ENCODE peak calls at places on chromosomes 11 and 22, in five cellular contexts. One of them, this sample, is unnamed.

GRCh38 chr11:130400793-130401483 is 27.5 kb downstream of the ADAMTS8 start:
- DNase-seq in A549: no peak
- DNase-seq in heart left ventricle: peak
- DNase-seq in NB4: peak
- DNase-seq in right lobe of liver: no peak
- DNase-seq in this sample: no peak

GRCh38 chr11:70080763-70081162 is 2.6 kb downstream of the ANO1 start:
- DNase-seq in A549: peak
- DNase-seq in heart left ventricle: no peak
- DNase-seq in NB4: no peak
- DNase-seq in right lobe of liver: no peak
- DNase-seq in this sample: no peak

GRCh38 chr11:56845121-56845732 is 96.7 kb upstream of the OR9G4 start:
- DNase-seq in A549: no peak
- DNase-seq in heart left ventricle: no peak
- DNase-seq in NB4: no peak
- DNase-seq in right lobe of liver: no peak
- DNase-seq in this sample: no peak

GRCh38 chr11:86800076-86800955 is at the start of gene PRSS23:
- DNase-seq in A549: peak
- DNase-seq in heart left ventricle: peak
- DNase-seq in NB4: no peak
- DNase-seq in right lobe of liver: peak
- DNase-seq in this sample: peak

GRCh38 chr11:34356918-34357645 is 728 bp downstream of the ABTB2 start:
- DNase-seq in A549: peak
- DNase-seq in heart left ventricle: peak
- DNase-seq in NB4: peak
- DNase-seq in right lobe of liver: peak
- DNase-seq in this sample: peak

GRCh38 chr22:36331912-36332622 is 55.7 kb downstream of the MYH9 start:
- DNase-seq in A549: no peak
- DNase-seq in heart left ventricle: peak
- DNase-seq in NB4: peak
- DNase-seq in right lobe of liver: peak
- DNase-seq in this sample: peak

GRCh38 chr11:71456294-71456693 is 3.3 kb downstream of the NADSYN1 start:
- DNase-seq in A549: no peak
- DNase-seq in heart left ventricle: no peak
- DNase-seq in NB4: no peak
- DNase-seq in right lobe of liver: peak
- DNase-seq in this sample: no peak

GRCh38 chr11:108246885-108247284 is 24.0 kb downstream of the ATM start:
- DNase-seq in A549: no peak
- DNase-seq in heart left ventricle: no peak
- DNase-seq in NB4: no peak
- DNase-seq in right lobe of liver: no peak
- DNase-seq in this sample: no peak

GRCh38 chr22:26990503-26991189 is 333.3 kb downstream of the MIAT start:
- DNase-seq in A549: no peak
- DNase-seq in heart left ventricle: no peak
- DNase-seq in NB4: no peak
- DNase-seq in right lobe of liver: no peak
- DNase-seq in this sample: no peak

GRCh38 chr11:28169816-28170215 is 61.6 kb downstream of the METTL15 start:
- DNase-seq in A549: no peak
- DNase-seq in heart left ventricle: no peak
- DNase-seq in NB4: peak
- DNase-seq in right lobe of liver: no peak
- DNase-seq in this sample: no peak

GRCh38 chr22:48345631-48346030 is 1482.0 kb downstream of the BRD1 start:
- DNase-seq in A549: no peak
- DNase-seq in heart left ventricle: no peak
- DNase-seq in NB4: no peak
- DNase-seq in right lobe of liver: no peak
- DNase-seq in this sample: no peak

GRCh38 chr22:26568207-26568706 is 21.7 kb downstream of the TPST2 start:
- DNase-seq in A549: no peak
- DNase-seq in heart left ventricle: no peak
- DNase-seq in NB4: peak
- DNase-seq in right lobe of liver: no peak
- DNase-seq in this sample: no peak

GRCh38 chr22:36986242-36986821 is 32.9 kb downstream of the TST start:
- DNase-seq in A549: peak
- DNase-seq in heart left ventricle: no peak
- DNase-seq in NB4: peak
- DNase-seq in right lobe of liver: no peak
- DNase-seq in this sample: peak

GRCh38 chr22:36289406-36289870 is 36.5 kb downstream of the APOL1 start:
- DNase-seq in A549: no peak
- DNase-seq in heart left ventricle: no peak
- DNase-seq in NB4: no peak
- DNase-seq in right lobe of liver: no peak
- DNase-seq in this sample: no peak

GRCh38 chr22:42269407-42270177 is 861 bp downstream of the TCF20 start:
- DNase-seq in A549: peak
- DNase-seq in heart left ventricle: peak
- DNase-seq in NB4: peak
- DNase-seq in right lobe of liver: peak
- DNase-seq in this sample: peak

GRCh38 chr11:32225491-32226285 is 134.8 kb downstream of the RCN1 start:
- DNase-seq in A549: no peak
- DNase-seq in heart left ventricle: no peak
- DNase-seq in NB4: no peak
- DNase-seq in right lobe of liver: no peak
- DNase-seq in this sample: no peak

GRCh38 chr22:49793296-49793695 is 34.4 kb downstream of the BRD1 start:
- DNase-seq in A549: no peak
- DNase-seq in heart left ventricle: no peak
- DNase-seq in NB4: no peak
- DNase-seq in right lobe of liver: no peak
- DNase-seq in this sample: no peak

GRCh38 chr11:72736452-72737069 is 15.6 kb downstream of the ARAP1 start:
- DNase-seq in A549: peak
- DNase-seq in heart left ventricle: peak
- DNase-seq in NB4: peak
- DNase-seq in right lobe of liver: peak
- DNase-seq in this sample: peak

GRCh38 chr22:37932821-37933578 is 20.4 kb downstream of the C22orf23 start:
- DNase-seq in A549: no peak
- DNase-seq in heart left ventricle: no peak
- DNase-seq in NB4: no peak
- DNase-seq in right lobe of liver: no peak
- DNase-seq in this sample: no peak

GRCh38 chr11:110463153-110463552 is 33.4 kb downstream of the FDX1 start:
- DNase-seq in A549: peak
- DNase-seq in heart left ventricle: peak
- DNase-seq in NB4: peak
- DNase-seq in right lobe of liver: peak
- DNase-seq in this sample: peak

GRCh38 chr11:71489311-71490043 is 36.5 kb downstream of the NADSYN1 start:
- DNase-seq in A549: peak
- DNase-seq in heart left ventricle: no peak
- DNase-seq in NB4: no peak
- DNase-seq in right lobe of liver: peak
- DNase-seq in this sample: no peak

GRCh38 chr11:63831326-63831725 is 7.6 kb upstream of the MARK2 start:
- DNase-seq in A549: no peak
- DNase-seq in heart left ventricle: no peak
- DNase-seq in NB4: no peak
- DNase-seq in right lobe of liver: no peak
- DNase-seq in this sample: no peak
- TF ChIP-seq POLR2A in A549: no peak
- TF ChIP-seq POLR2A in heart left ventricle: no peak
- TF ChIP-seq POLR2A in NB4: no peak
- TF ChIP-seq POLR2A in right lobe of liver: no peak
- TF ChIP-seq POLR2A in this sample: no peak

GRCh38 chr11:6618117-6619020 is 853 bp downstream of the TPP1 start:
- DNase-seq in A549: no peak
- DNase-seq in heart left ventricle: peak
- DNase-seq in NB4: peak
- DNase-seq in right lobe of liver: peak
- DNase-seq in this sample: peak

GRCh38 chr11:6616596-6617250 is 2.5 kb downstream of the TPP1 start:
- DNase-seq in A549: no peak
- DNase-seq in heart left ventricle: no peak
- DNase-seq in NB4: no peak
- DNase-seq in right lobe of liver: no peak
- DNase-seq in this sample: no peak

GRCh38 chr11:6621711-6622211 is 2.5 kb upstream of the TPP1 start:
- DNase-seq in A549: no peak
- DNase-seq in heart left ventricle: no peak
- DNase-seq in NB4: no peak
- DNase-seq in right lobe of liver: no peak
- DNase-seq in this sample: no peak

GRCh38 chr11:6617315-6617781 is 1.9 kb downstream of the TPP1 start:
- DNase-seq in A549: no peak
- DNase-seq in heart left ventricle: no peak
- DNase-seq in NB4: peak
- DNase-seq in right lobe of liver: no peak
- DNase-seq in this sample: no peak

DNA sequence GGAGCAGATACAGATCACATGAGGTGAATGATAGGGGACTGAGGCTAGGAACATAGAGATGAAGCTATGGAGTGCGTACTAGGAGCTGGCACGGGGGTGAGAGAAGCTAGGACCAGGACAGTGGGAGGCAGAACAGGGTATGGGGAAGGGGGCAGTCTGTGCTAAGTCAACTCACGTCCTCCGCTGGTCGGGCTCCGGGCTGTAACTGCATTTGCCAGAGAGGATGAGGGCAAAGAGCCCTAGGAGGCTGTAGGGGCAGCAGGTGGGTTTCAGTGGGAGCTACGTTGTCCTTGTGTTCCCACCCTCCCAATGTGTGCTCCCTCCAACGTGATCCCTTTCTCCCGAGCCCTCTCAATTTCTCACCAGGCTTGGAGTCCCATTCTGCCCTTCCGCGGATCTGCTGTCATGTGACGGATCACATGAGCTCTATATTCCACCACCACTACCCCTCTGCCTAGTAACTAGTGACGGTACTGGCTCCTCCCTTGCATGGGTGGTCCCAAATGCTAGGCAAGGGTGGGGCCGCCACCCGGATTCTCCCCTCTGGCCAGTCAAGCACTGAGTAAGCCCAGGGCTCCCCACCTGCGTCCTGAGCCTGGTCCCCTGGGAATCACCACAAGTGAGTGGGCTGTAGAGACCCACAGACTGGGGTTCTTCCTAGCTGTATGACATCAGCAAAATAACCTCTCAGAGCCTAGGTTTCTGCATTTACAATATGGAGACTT is at the start of gene TPP1:
- DNase-seq in A549: peak
- DNase-seq in heart left ventricle: peak
- DNase-seq in NB4: peak
- DNase-seq in right lobe of liver: peak
- DNase-seq in this sample: peak
- TF ChIP-seq POLR2A in A549: peak
- TF ChIP-seq POLR2A in heart left ventricle: peak
- TF ChIP-seq POLR2A in NB4: peak
- TF ChIP-seq POLR2A in right lobe of liver: peak
- TF ChIP-seq POLR2A in this sample: peak

DNA sequence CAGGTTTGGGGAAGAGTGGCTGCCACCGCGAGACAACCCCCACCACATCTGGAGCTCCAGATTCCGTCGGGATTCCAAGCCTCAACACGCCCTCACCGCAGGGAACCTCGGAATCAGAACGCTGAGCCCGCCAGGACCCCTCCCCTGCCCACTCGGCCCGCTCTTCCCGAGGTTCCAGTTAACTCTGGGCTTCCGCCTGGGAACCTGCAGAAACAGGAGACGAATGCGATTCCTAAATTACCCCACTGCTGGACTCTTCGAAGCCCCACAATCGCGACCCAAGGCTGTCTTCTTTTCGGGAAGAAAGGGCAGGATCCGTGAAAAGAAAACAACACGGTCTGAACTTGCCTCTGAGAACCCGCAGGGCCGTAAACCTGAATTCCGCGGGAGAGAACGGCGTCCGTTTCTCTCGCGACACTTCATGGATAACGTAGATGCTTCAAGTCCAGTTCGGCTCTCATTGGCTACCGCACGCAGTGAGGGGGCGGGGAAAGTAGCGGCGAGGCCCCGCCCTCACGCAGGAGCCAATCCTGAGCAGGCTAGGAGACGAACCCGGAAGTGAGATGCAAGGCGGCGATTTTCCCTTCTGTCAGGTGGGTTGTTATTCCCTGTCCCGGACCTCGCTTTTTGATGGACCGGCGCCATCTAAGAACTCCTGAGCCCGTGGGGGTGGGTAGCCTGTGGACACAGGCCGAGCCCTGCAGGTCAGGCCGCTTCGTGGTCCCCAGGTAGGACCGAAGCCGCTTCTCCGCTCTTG is at the start of the genes ANKRD49 and MRE11:
- DNase-seq in A549: peak
- DNase-seq in heart left ventricle: peak
- DNase-seq in NB4: peak
- DNase-seq in right lobe of liver: peak
- DNase-seq in this sample: peak
- TF ChIP-seq POLR2A in A549: peak
- TF ChIP-seq POLR2A in heart left ventricle: peak
- TF ChIP-seq POLR2A in NB4: peak
- TF ChIP-seq POLR2A in right lobe of liver: peak
- TF ChIP-seq POLR2A in this sample: peak

GRCh38 chr11:12856338-12856737 is 152.8 kb upstream of the RASSF10 start:
- DNase-seq in A549: no peak
- DNase-seq in heart left ventricle: no peak
- DNase-seq in NB4: no peak
- DNase-seq in right lobe of liver: no peak
- DNase-seq in this sample: no peak

GRCh38 chr11:12853325-12853651 is 155.8 kb upstream of the RASSF10 start:
- DNase-seq in A549: no peak
- DNase-seq in heart left ventricle: no peak
- DNase-seq in NB4: no peak
- DNase-seq in right lobe of liver: no peak
- DNase-seq in this sample: no peak

GRCh38 chr11:12854297-12854661 is 154.8 kb upstream of the RASSF10 start:
- DNase-seq in A549: no peak
- DNase-seq in heart left ventricle: no peak
- DNase-seq in NB4: no peak
- DNase-seq in right lobe of liver: no peak
- DNase-seq in this sample: peak

GRCh38 chr11:12854829-12855228 is 154.3 kb upstream of the RASSF10 start:
- DNase-seq in A549: peak
- DNase-seq in heart left ventricle: no peak
- DNase-seq in NB4: no peak
- DNase-seq in right lobe of liver: no peak
- DNase-seq in this sample: no peak

DNA sequence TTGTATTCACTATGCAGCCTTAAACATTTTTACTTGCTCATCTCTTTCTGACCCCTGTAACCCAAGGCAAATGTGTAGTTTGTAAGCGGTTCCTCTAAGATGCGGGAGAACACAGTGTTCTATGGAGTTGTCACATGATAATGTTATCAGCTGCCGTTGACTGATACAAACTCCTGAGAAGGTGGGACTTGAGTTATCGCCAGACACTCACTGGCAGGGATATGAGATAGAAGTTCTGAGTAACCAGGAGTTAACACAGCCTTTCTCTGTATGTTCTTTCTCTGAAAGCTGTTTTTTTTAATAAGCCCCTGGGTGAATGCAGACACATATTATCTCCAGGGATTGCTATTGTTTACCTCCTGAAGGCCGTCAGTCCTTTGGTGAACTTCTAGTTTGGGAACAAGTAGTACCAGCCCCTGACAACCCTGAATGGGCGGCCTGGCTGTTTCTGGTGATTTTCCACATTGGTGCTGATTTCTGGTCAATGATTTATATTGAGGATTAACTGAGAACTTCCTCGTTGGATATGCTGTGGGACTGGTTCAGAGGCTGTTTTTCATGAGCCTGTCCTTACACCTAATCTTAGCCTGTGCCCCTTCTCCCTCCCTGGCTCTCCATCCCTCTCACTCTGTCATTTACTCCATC is 155.3 kb upstream of the RASSF10 start:
- DNase-seq in A549: peak
- DNase-seq in heart left ventricle: no peak
- DNase-seq in NB4: no peak
- DNase-seq in right lobe of liver: no peak
- DNase-seq in this sample: peak
- TF ChIP-seq POLR2A in A549: no peak
- TF ChIP-seq POLR2A in heart left ventricle: no peak
- TF ChIP-seq POLR2A in NB4: no peak
- TF ChIP-seq POLR2A in right lobe of liver: peak
- TF ChIP-seq POLR2A in this sample: peak